ENCODE peak calls at places on chromosomes 6 and 20, in seven cellular contexts. One of them, this sample, is unnamed.

GRCh38 chr6:163775313-163775712 is 360.8 kb downstream of the QKI start:
- DNase-seq in kidney tubule cell: no peak
- DNase-seq in HS-27A: no peak
- DNase-seq in iris pigment epithelial cell: no peak
- DNase-seq in GM23338: peak
- DNase-seq in activated T-cell treated with anti-CD3 and anti-CD28 coated beads for 24 hours: no peak
- DNase-seq in Daoy: no peak
- DNase-seq in this sample: no peak

GRCh38 chr20:62887860-62888239 is 26.2 kb upstream of the TCFL5 start:
- DNase-seq in kidney tubule cell: no peak
- DNase-seq in HS-27A: no peak
- DNase-seq in iris pigment epithelial cell: no peak
- DNase-seq in GM23338: no peak
- DNase-seq in activated T-cell treated with anti-CD3 and anti-CD28 coated beads for 24 hours: no peak
- DNase-seq in Daoy: no peak
- DNase-seq in this sample: no peak

GRCh38 chr6:168455847-168456530 is 15.0 kb downstream of the SMOC2 start:
- DNase-seq in kidney tubule cell: no peak
- DNase-seq in HS-27A: no peak
- DNase-seq in iris pigment epithelial cell: no peak
- DNase-seq in GM23338: no peak
- DNase-seq in activated T-cell treated with anti-CD3 and anti-CD28 coated beads for 24 hours: no peak
- DNase-seq in Daoy: no peak
- DNase-seq in this sample: no peak

GRCh38 chr6:16322666-16323312 is 84.4 kb downstream of the GMPR start:
- DNase-seq in kidney tubule cell: peak
- DNase-seq in HS-27A: no peak
- DNase-seq in iris pigment epithelial cell: peak
- DNase-seq in GM23338: peak
- DNase-seq in activated T-cell treated with anti-CD3 and anti-CD28 coated beads for 24 hours: peak
- DNase-seq in Daoy: peak
- DNase-seq in this sample: peak

GRCh38 chr20:51118985-51119527 is 96.1 kb upstream of the KCNG1 start:
- DNase-seq in kidney tubule cell: no peak
- DNase-seq in HS-27A: no peak
- DNase-seq in iris pigment epithelial cell: no peak
- DNase-seq in GM23338: no peak
- DNase-seq in activated T-cell treated with anti-CD3 and anti-CD28 coated beads for 24 hours: no peak
- DNase-seq in Daoy: no peak
- DNase-seq in this sample: no peak

GRCh38 chr6:20827798-20828197 is 293.5 kb downstream of the CDKAL1 start:
- DNase-seq in kidney tubule cell: no peak
- DNase-seq in HS-27A: no peak
- DNase-seq in iris pigment epithelial cell: peak
- DNase-seq in GM23338: no peak
- DNase-seq in activated T-cell treated with anti-CD3 and anti-CD28 coated beads for 24 hours: no peak
- DNase-seq in Daoy: no peak
- DNase-seq in this sample: no peak

GRCh38 chr20:48814633-48815032 is 13.2 kb downstream of the PREX1 start:
- DNase-seq in kidney tubule cell: no peak
- DNase-seq in HS-27A: no peak
- DNase-seq in iris pigment epithelial cell: no peak
- DNase-seq in GM23338: no peak
- DNase-seq in activated T-cell treated with anti-CD3 and anti-CD28 coated beads for 24 hours: no peak
- DNase-seq in Daoy: no peak
- DNase-seq in this sample: no peak

GRCh38 chr6:25670208-25670607 is 18.2 kb downstream of the SCGN start:
- DNase-seq in kidney tubule cell: no peak
- DNase-seq in HS-27A: no peak
- DNase-seq in iris pigment epithelial cell: no peak
- DNase-seq in GM23338: no peak
- DNase-seq in activated T-cell treated with anti-CD3 and anti-CD28 coated beads for 24 hours: no peak
- DNase-seq in Daoy: no peak
- DNase-seq in this sample: no peak

GRCh38 chr20:14879020-14879697 is 541.7 kb upstream of the FLRT3 start:
- DNase-seq in kidney tubule cell: peak
- DNase-seq in HS-27A: peak
- DNase-seq in iris pigment epithelial cell: peak
- DNase-seq in GM23338: no peak
- DNase-seq in activated T-cell treated with anti-CD3 and anti-CD28 coated beads for 24 hours: no peak
- DNase-seq in Daoy: peak
- DNase-seq in this sample: no peak

GRCh38 chr6:169324661-169325459 is 71.2 kb upstream of the THBS2 start:
- DNase-seq in kidney tubule cell: no peak
- DNase-seq in HS-27A: no peak
- DNase-seq in iris pigment epithelial cell: no peak
- DNase-seq in GM23338: no peak
- DNase-seq in activated T-cell treated with anti-CD3 and anti-CD28 coated beads for 24 hours: no peak
- DNase-seq in Daoy: no peak
- DNase-seq in this sample: no peak

GRCh38 chr6:144219056-144219685 is 66.0 kb upstream of the UTRN start:
- DNase-seq in kidney tubule cell: peak
- DNase-seq in HS-27A: no peak
- DNase-seq in iris pigment epithelial cell: peak
- DNase-seq in GM23338: peak
- DNase-seq in activated T-cell treated with anti-CD3 and anti-CD28 coated beads for 24 hours: no peak
- DNase-seq in Daoy: peak
- DNase-seq in this sample: no peak

GRCh38 chr20:42134265-42135098 is 516.3 kb upstream of the CHD6 start:
- DNase-seq in kidney tubule cell: no peak
- DNase-seq in HS-27A: no peak
- DNase-seq in iris pigment epithelial cell: no peak
- DNase-seq in GM23338: no peak
- DNase-seq in activated T-cell treated with anti-CD3 and anti-CD28 coated beads for 24 hours: no peak
- DNase-seq in Daoy: no peak
- DNase-seq in this sample: no peak

GRCh38 chr6:163183791-163184190 is 230.7 kb upstream of the QKI start:
- DNase-seq in kidney tubule cell: no peak
- DNase-seq in HS-27A: no peak
- DNase-seq in iris pigment epithelial cell: no peak
- DNase-seq in GM23338: no peak
- DNase-seq in activated T-cell treated with anti-CD3 and anti-CD28 coated beads for 24 hours: no peak
- DNase-seq in Daoy: no peak
- DNase-seq in this sample: no peak

GRCh38 chr6:5423251-5423650 is 161.9 kb downstream of the FARS2 start:
- DNase-seq in kidney tubule cell: no peak
- DNase-seq in HS-27A: no peak
- DNase-seq in iris pigment epithelial cell: no peak
- DNase-seq in GM23338: no peak
- DNase-seq in activated T-cell treated with anti-CD3 and anti-CD28 coated beads for 24 hours: no peak
- DNase-seq in Daoy: no peak
- DNase-seq in this sample: no peak

GRCh38 chr20:53888951-53889350 is 181.4 kb downstream of the BCAS1 start:
- DNase-seq in kidney tubule cell: no peak
- DNase-seq in HS-27A: no peak
- DNase-seq in iris pigment epithelial cell: no peak
- DNase-seq in GM23338: no peak
- DNase-seq in activated T-cell treated with anti-CD3 and anti-CD28 coated beads for 24 hours: no peak
- DNase-seq in Daoy: no peak
- DNase-seq in this sample: no peak

GRCh38 chr6:37303091-37303620 is 45.2 kb upstream of the TMEM217 start:
- DNase-seq in kidney tubule cell: no peak
- DNase-seq in HS-27A: no peak
- DNase-seq in iris pigment epithelial cell: no peak
- DNase-seq in GM23338: no peak
- DNase-seq in activated T-cell treated with anti-CD3 and anti-CD28 coated beads for 24 hours: no peak
- DNase-seq in Daoy: no peak
- DNase-seq in this sample: no peak

GRCh38 chr6:36345681-36346417 is 9.2 kb upstream of the BNIP5 start:
- DNase-seq in kidney tubule cell: no peak
- DNase-seq in HS-27A: no peak
- DNase-seq in iris pigment epithelial cell: no peak
- DNase-seq in GM23338: peak
- DNase-seq in activated T-cell treated with anti-CD3 and anti-CD28 coated beads for 24 hours: no peak
- DNase-seq in Daoy: no peak
- DNase-seq in this sample: no peak

GRCh38 chr20:62924567-62925419 is 1.5 kb downstream of the DIDO1 start:
- DNase-seq in kidney tubule cell: peak
- DNase-seq in HS-27A: no peak
- DNase-seq in iris pigment epithelial cell: peak
- DNase-seq in GM23338: no peak
- DNase-seq in activated T-cell treated with anti-CD3 and anti-CD28 coated beads for 24 hours: no peak
- DNase-seq in Daoy: peak
- DNase-seq in this sample: no peak

GRCh38 chr6:72650081-72650745 is 28.3 kb downstream of the KCNQ5 start:
- DNase-seq in kidney tubule cell: peak
- DNase-seq in HS-27A: no peak
- DNase-seq in iris pigment epithelial cell: peak
- DNase-seq in GM23338: no peak
- DNase-seq in activated T-cell treated with anti-CD3 and anti-CD28 coated beads for 24 hours: no peak
- DNase-seq in Daoy: no peak
- DNase-seq in this sample: no peak

GRCh38 chr20:46772901-46773300 is 63.5 kb downstream of the SLC2A10 start:
- DNase-seq in kidney tubule cell: no peak
- DNase-seq in HS-27A: no peak
- DNase-seq in iris pigment epithelial cell: no peak
- DNase-seq in GM23338: peak
- DNase-seq in activated T-cell treated with anti-CD3 and anti-CD28 coated beads for 24 hours: no peak
- DNase-seq in Daoy: no peak
- DNase-seq in this sample: no peak

GRCh38 chr6:157203312-157203744 is 120.0 kb downstream of the TMEM242 start:
- DNase-seq in kidney tubule cell: peak
- DNase-seq in HS-27A: no peak
- DNase-seq in iris pigment epithelial cell: no peak
- DNase-seq in GM23338: no peak
- DNase-seq in activated T-cell treated with anti-CD3 and anti-CD28 coated beads for 24 hours: no peak
- DNase-seq in Daoy: no peak
- DNase-seq in this sample: no peak